ENCODE peak calls at places on chromosomes 13 and 19, in five cellular contexts. L, T, U, S and K are unnamed samples. For H3K9me3, the result is how much of the 10 kb centered on the place peaks cover.

GRCh38 chr19:13712767-13713201 is 51.5 kb upstream of the MRI1 start:
- DNase-seq in L (no peak), T (no peak), U (no peak), S (no peak), K (no peak)

GRCh38 chr13:85709072-85709471 is 90.1 kb downstream of the SLITRK6 start:
- DNase-seq in L (no peak), T (no peak), U (no peak), S (no peak), K (no peak)

GRCh38 chr19:10854350-10855089 is 6.3 kb downstream of the C19orf38 start:
- DNase-seq in L (no peak), T (no peak), U (no peak), S (no peak), K (no peak)

GRCh38 chr13:102686024-102686423 is 8.8 kb downstream of the METTL21C start:
- DNase-seq in L (no peak), T (no peak), U (no peak), S (no peak), K (no peak)

GRCh38 chr13:99862243-99862642 is 109.3 kb downstream of the ZIC5 start:
- DNase-seq in L (no peak), T (no peak), U (no peak), S (no peak), K (no peak)

GRCh38 chr19:18233224-18233825 is 7.1 kb upstream of the PDE4C start:
- DNase-seq in L (no peak), T (peak), U (peak), S (peak), K (peak)

GRCh38 chr19:51407631-51408131 is 9.8 kb downstream of the SIGLEC10 start:
- DNase-seq in L (no peak), T (no peak), U (peak), S (peak), K (no peak)

GRCh38 chr13:21686761-21687391 is 16.0 kb downstream of the FGF9 start:
- DNase-seq in L (no peak), T (no peak), U (no peak), S (no peak), K (no peak)

GRCh38 chr13:40254394-40254793 is 412.0 kb downstream of the FOXO1 start:
- DNase-seq in L (no peak), T (no peak), U (no peak), S (no peak), K (no peak)

GRCh38 chr19:35116085-35116801 is 620 bp downstream of the FXYD3 start:
- DNase-seq in L (no peak), T (peak), U (peak), S (no peak), K (no peak)

GRCh38 chr19:8684001-8684902 is 14.3 kb downstream of the ACTL9 start:
- DNase-seq in L (no peak), T (no peak), U (no peak), S (no peak), K (no peak)

GRCh38 chr19:48713041-48713863 is 6.3 kb downstream of the MAMSTR start:
- DNase-seq in L (no peak), T (no peak), U (no peak), S (no peak), K (no peak)

GRCh38 chr19:21047712-21048111 is 27.3 kb downstream of the ZNF430 start:
- DNase-seq in L (no peak), T (no peak), U (no peak), S (no peak), K (no peak)

GRCh38 chr19:21052902-21053301 is 29.1 kb upstream of the ZNF714 start:
- DNase-seq in L (no peak), T (no peak), U (no peak), S (no peak), K (no peak)
- H3K9me3 ChIP-seq in L (under half), T (under half), U (under half), S (under half), K (under half)

DNA sequence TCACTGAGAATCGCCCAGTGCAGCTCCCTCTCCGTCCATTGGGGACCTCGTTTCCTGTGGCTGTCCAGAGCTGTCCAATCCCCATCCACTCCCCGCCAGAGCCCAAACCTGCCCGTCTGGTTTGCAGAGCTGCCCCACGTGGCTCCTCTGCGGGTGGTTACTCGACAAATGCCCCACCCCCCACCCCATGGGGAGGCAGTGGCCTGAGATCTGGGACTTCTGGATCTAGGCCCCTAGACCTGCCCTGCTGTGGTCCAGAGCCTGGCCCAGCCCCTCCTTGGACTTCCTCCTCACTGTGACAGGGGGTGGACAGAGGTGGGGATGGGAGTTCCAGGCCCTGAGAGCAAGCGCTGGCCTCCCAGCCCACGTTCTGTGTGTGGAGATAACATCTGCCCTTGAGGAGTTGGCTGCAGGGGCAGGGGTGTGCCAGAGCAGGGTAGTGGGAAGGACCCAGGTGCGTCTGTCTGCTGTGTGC is 29.1 kb downstream of the PAK4 start:
- DNase-seq in L (no peak), T (peak), U (peak), S (no peak), K (peak)
- TF ChIP-seq CTCF in L (no peak), T (peak), U (no peak), S (no peak), K (peak)

GRCh38 chr19:27657271-27658051 is 1555.5 kb downstream of the UQCRFS1 start:
- DNase-seq in L (no peak), T (no peak), U (peak), S (no peak), K (no peak)

GRCh38 chr19:27660428-27660827 is 1552.5 kb downstream of the UQCRFS1 start:
- DNase-seq in L (no peak), T (no peak), U (no peak), S (no peak), K (no peak)

GRCh38 chr19:27652281-27652680 is 1560.7 kb downstream of the UQCRFS1 start:
- DNase-seq in L (no peak), T (no peak), U (peak), S (no peak), K (no peak)

GRCh38 chr19:27652796-27653195 is 1560.2 kb downstream of the UQCRFS1 start:
- DNase-seq in L (no peak), T (no peak), U (no peak), S (no peak), K (no peak)

DNA sequence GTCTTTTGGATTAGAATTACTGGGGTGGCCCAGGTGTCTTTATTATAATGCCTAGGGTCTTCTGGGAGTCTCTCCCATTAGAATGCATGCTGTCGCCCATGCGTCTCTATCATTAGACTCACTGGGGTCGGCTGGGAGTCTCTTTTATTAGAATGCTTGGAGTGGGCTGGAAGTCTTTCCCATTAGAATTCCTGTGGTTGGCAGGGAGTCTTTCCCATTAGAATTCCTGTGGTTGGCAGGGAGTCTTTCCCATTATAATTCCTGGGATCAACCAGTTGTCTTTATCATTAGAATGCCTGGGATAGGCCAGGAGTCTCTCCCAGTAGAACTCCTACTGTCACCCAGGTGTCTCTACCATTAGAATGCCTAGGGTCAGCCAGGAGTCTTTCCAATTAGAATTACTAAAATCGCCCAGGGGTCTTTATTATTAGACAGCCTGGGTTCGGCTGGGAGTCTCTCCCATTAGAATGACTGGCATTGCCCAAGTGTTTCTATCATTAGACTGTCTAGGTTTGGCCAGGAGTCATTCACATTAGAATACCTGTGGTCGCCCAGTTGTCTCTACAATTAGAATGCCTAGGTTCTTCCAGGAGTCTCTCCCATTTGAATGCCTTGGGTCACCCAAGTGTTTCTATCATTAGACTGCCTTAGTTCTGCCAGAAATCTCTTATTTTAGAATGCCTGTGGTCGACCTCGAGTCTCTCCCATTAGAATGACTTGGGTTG is 1558.5 kb downstream of the UQCRFS1 start:
- DNase-seq in L (no peak), T (no peak), U (no peak), S (no peak), K (no peak)
- H3K9me3 ChIP-seq in L (under half), T (under half), U (under half), S (under half), K (under half)

DNA sequence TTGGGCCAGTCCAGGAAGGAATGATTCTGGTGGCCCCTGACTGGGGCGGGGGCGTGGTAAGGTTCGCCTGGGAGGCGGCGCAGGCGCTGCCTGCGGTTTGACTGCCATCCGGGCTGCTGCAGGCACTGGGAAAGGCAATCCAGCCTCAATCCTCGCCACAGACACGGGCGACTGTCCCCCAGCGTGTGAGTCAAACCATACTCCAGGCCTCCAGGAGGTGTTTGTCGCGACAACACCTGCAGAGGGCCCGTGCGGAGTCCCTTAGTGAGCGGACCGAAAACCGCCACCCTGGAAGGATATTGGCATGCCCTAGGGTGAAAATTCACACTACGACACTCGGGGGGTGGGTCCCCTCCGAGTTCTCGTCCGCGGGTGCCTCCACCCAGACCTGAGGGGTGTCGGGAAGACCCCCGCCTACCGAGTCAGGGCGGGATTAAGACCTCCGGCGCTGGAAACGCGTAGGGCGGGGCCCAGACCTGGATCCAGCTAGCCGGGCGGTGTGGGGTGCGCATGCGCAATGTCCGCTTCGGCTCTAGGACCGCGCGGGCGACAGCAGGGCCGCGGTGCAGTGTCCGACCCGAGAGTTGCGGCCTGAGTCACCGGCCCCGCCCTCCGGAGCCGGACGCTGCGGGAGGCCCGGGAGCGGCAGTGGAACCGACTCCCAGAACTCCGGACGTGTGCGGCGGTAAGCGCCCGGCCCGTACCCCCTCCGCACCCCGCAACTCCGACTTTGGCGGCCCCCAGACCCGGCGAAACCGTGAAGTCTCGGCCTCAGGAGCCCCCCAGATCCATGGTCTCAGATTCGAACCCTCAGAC is at the start of gene CAPNS1:
- DNase-seq in L (peak), T (peak), U (peak), S (peak), K (peak)
- TF ChIP-seq CTCF in L (no peak), T (no peak), U (no peak), S (peak), K (peak)

DNA sequence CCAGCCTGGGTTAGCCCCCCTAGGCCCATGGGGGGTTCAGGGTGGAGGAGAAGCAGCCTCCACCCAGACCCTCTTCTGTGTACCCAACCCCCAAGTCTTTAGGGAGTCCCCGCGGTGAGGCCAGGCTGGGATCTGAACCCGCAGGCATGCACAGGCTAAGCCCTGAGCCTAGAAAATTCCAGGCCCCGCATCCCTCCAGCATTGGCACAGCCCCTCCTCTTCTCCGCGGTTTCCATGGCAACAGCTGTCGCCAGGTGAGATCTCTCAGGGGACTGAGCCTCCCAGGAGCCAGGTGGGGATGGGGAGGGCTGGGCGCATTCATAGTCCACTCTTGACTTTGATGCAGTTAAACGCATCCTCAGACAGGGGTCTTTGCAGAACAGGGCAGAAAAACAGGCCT is 48.4 kb upstream of the USP29 start:
- DNase-seq in L (no peak), T (no peak), U (no peak), S (no peak), K (no peak)
- H3K9me3 ChIP-seq in L (half or more), T (under half), U (under half), S (under half), K (under half)

DNA sequence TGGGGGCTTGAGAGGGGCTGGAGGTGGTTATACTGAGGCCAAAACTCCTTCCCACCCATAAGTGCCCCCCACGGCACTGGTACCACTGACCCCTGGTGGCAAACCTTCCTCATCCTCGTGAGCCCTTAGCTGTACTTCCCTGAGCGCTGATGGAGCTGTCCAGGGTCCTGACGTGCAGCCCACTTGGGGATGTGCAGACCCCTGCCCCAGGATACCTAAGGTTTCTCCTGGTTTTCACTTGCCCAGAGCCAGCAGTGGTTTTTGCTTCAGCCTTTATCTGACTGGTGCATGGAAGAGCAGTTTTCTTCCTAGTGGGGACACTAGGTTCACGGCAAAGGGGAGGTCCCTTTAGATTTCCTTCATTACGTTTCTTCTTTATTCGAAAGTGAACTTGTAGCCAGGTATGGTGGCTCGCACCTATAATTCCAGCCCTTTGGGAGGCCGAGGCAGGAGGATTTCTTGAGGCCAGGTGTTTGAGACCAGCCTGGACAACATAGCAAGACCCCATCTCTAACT is 28.7 kb upstream of the KCTD15 start:
- DNase-seq in L (no peak), T (no peak), U (no peak), S (peak), K (no peak)
- TF ChIP-seq CTCF in L (peak), T (no peak), U (no peak), S (no peak), K (peak)